ENCODE peak calls at places on chromosomes 1 and 21, in seven cellular contexts. P is upper lobe of left lung, I is body of pancreas, R is heart left ventricle, T is GM12878, E is suprapubic skin, A is sigmoid colon. S is an unnamed sample.

GRCh38 chr1:186094170-186094569 is 280.9 kb downstream of the TPR start:
- DNase-seq in E (no peak), A (no peak), T (no peak), R (no peak), P (no peak), I (no peak), S (no peak)

GRCh38 chr21:40622531-40622930 is 224.4 kb downstream of the DSCAM start:
- DNase-seq in I (no peak), E (no peak), A (no peak), P (no peak), T (no peak), R (no peak), S (no peak)

GRCh38 chr1:53572061-53572801 is 113.0 kb downstream of the DMRTB1 start:
- DNase-seq in I (peak; percentile 41), R (peak; percentile 38), P (no peak), A (peak; percentile 68), E (peak; percentile 78), T (no peak), S (no peak)

GRCh38 chr21:20459838-20460237 is 538.4 kb upstream of the NCAM2 start:
- DNase-seq in I (no peak), R (no peak), T (no peak), P (no peak), E (no peak), A (no peak), S (no peak)

GRCh38 chr1:165444897-165445370 is at the start of gene RXRG:
- DNase-seq in P (peak; percentile 90), E (no peak), I (peak; percentile 31), A (peak; percentile 67), T (no peak), R (peak; percentile 72), S (no peak)

GRCh38 chr1:115478933-115479551 is 141.0 kb upstream of the NGF start:
- DNase-seq in P (peak; percentile 80), A (no peak), E (peak; percentile 72), I (peak; percentile 67), R (no peak), T (no peak), S (no peak)

GRCh38 chr1:147287133-147287865 is 44.8 kb downstream of the CHD1L start:
- DNase-seq in P (no peak), T (no peak), I (no peak), E (no peak), A (no peak), R (no peak), S (no peak)

GRCh38 chr1:25204797-25205441 is 27.4 kb downstream of the SYF2 start:
- DNase-seq in P (no peak), T (no peak), R (no peak), I (no peak), E (no peak), A (peak; percentile 41), S (no peak)

GRCh38 chr1:65317866-65318653 is 8.7 kb downstream of the DNAJC6 start:
- DNase-seq in E (no peak), A (no peak), R (no peak), T (no peak), P (no peak), I (no peak), S (no peak)

GRCh38 chr1:87335175-87335992 is 6.7 kb downstream of the LMO4 start:
- DNase-seq in I (peak; percentile 68), T (no peak), A (peak; percentile 81), R (peak; percentile 90), E (peak; percentile 86), P (peak; percentile 93), S (peak; percentile 53)

GRCh38 chr1:8404450-8405370 is 86.8 kb downstream of the SLC45A1 start:
- DNase-seq in T (no peak), E (no peak), A (no peak), R (no peak), P (no peak), I (no peak), S (no peak)

DNA sequence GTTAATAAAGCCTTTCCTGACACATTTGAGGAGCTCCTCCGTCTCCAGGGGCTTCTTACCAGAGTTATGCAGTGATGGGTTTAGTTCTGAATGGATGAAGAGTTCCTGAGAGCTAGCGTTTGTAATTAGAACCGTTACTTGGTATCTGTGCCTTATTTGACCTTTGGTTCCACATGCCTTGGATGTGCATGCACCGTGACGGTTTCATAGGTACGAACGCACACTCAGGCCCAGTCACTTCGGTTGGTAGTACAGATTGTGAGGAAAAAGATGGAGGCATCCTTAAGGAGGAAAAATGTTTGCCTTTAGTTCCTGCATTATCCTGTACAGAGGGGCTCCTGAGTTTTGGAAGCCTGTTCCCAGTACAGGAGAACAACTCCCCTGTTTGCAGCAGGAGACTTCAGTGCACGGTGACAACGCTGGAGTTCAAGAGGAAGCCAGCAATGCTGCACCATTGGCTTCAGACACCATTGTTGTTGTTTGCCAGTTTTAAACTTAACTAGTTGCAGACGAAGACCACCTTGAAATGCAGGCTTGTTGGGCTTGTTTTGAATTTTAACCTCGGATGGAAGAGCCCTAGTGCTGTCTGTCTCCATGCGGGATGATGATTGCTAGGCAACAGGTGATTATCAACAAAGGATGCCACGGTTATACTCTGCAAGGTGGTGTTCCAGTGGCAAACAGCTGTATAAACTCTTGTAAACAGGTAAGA is 8.2 kb downstream of the RBM15 start:
- DNase-seq in P (no peak), E (no peak), A (no peak), I (no peak), R (no peak), T (no peak), S (no peak)
- TF ChIP-seq POLR2A in P (no peak), E (no peak), A (no peak), I (no peak), R (no peak), T (peak; percentile 40), S (no peak)

GRCh38 chr1:109807398-109807795 is 43.7 kb upstream of the EPS8L3 start:
- DNase-seq in E (no peak), A (no peak), R (no peak), T (no peak), I (no peak), P (peak; percentile 30), S (peak; percentile 10)
- H3K4me1 ChIP-seq in E (peaks cover 29% of the 10 kb centered on the region), A (peaks cover 13% of the 10 kb centered on the region), R (peaks cover 20% of the 10 kb centered on the region), T (no peaks in the 10 kb centered on the region), I (no peaks in the 10 kb centered on the region), P (peaks cover 33% of the 10 kb centered on the region), S (no peaks in the 10 kb centered on the region)

GRCh38 chr1:198203434-198203833 is 46.6 kb downstream of the NEK7 start:
- DNase-seq in P (no peak), R (no peak), E (no peak), A (no peak), I (no peak), T (no peak), S (no peak)

GRCh38 chr1:198205021-198205684 is 48.4 kb downstream of the NEK7 start:
- DNase-seq in R (no peak), I (no peak), T (no peak), P (no peak), A (no peak), E (no peak), S (no peak)

GRCh38 chr1:198199105-198199504 is 42.3 kb downstream of the NEK7 start:
- DNase-seq in I (no peak), R (no peak), T (no peak), P (no peak), A (no peak), E (no peak), S (no peak)

GRCh38 chr1:198206292-198206691 is 49.5 kb downstream of the NEK7 start:
- DNase-seq in P (no peak), R (no peak), I (no peak), E (no peak), A (no peak), T (no peak), S (no peak)

DNA sequence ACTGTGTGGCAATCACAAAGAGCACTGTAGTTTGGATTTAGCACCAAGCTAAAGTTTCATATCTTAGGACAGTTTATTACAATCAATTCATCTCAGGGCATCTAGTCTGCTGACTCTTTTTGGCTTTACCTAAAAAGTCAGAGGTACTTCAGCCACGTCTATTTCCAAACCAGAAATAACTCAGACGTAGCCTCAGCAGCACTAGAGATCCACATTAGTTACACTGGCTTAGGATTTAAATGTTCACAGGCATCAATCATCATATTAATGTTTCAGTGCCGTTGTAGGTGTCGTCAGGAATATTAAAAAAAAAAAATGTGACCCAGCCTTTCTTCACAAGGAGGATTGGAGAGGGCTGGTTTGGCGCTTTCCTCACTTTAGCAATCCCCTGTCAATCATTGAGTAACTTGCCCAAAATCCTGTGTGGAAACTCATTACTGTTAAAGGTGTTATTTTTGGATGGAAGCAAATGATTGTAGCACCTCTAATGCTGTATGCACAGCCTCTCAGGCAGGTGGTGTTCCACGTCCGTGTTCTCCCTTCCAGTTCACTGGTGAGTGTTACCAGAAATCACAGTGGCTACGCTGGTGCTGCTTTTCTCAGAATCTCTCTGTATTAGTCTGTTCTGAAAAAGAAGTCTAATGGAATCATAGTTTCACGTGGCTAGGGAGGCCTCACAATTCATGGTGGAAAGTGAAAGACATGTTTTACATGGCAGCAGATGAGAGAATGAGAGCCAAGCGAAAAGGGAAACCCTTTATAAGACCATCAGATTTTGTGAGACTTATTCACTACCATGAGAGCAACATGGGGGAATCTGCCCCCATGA is 45.4 kb downstream of the NEK7 start:
- DNase-seq in R (no peak), I (no peak), T (peak; percentile 37), P (no peak), E (no peak), A (no peak), S (no peak)
- H3K36me3 ChIP-seq in R (no peaks in the 10 kb centered on the region), I (no peaks in the 10 kb centered on the region), T (no peaks in the 10 kb centered on the region), P (no peaks in the 10 kb centered on the region), E (no peaks in the 10 kb centered on the region), A (no peaks in the 10 kb centered on the region), S (no peaks in the 10 kb centered on the region)

GRCh38 chr1:15936025-15936424 is 39.9 kb downstream of the ZBTB17 start:
- DNase-seq in R (no peak), P (no peak), E (no peak), A (no peak), T (no peak), I (no peak), S (no peak)

GRCh38 chr1:15933684-15934083 is 42.2 kb downstream of the ZBTB17 start:
- DNase-seq in I (no peak), E (no peak), A (no peak), T (no peak), P (no peak), R (no peak), S (no peak)

GRCh38 chr1:15934211-15935055 is 41.5 kb downstream of the ZBTB17 start:
- DNase-seq in P (peak; percentile 71), I (no peak), E (no peak), T (no peak), A (no peak), R (no peak), S (no peak)

GRCh38 chr1:15937146-15937545 is 38.8 kb downstream of the ZBTB17 start:
- DNase-seq in T (no peak), R (no peak), P (peak; percentile 62), I (no peak), A (no peak), E (no peak), S (no peak)

DNA sequence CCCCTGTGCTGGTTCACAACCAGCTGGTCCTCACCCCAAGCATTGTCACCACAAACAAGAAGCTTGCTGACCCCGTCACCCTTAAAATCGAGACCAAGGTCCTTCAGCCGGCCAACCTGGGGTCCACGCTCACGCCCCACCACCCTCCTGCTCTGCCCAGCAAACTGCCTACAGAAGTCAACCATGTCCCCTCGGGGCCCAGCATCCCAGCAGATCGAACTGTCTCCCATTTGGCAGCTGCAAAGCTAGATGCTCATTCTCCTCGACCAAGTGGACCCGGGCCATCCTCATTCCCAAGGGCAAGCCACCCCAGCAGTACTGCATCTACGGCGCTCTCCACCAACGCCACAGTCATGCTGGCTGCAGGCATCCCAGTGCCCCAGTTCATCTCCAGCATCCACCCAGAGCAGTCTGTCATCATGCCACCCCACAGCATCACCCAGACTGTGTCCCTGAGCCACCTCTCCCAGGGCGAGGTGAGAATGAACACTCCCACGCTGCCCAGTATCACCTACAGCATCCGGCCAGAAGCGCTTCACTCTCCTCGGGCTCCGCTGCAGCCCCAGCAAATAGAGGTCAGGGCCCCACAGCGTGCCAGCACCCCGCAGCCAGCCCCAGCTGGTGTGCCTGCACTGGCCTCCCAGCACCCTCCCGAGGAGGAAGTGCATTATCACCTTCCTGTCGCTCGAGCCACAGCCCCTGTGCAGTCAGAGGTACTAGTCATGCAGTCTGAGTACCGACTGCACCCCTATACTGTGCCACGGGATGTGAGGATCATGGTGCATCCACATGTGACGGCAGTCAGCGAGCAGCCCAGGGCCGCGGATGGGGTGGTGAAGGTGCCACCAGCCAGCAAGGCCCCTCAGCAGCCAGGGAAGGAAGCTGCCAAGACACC is 40.6 kb downstream of the ZBTB17 start:
- DNase-seq in I (no peak), E (no peak), P (peak; percentile 62), R (no peak), A (no peak), T (no peak), S (no peak)
- TF ChIP-seq POLR2A in I (no peak), E (no peak), P (no peak), R (no peak), A (no peak), T (peak; percentile 42), S (no peak)

S was measured in uterus.